ENCODE peak calls at places on chromosomes 5 and 9, in four cellular contexts. One of them, this sample, is unnamed.

GRCh38 chr9:137657606-137658005 is 38.8 kb downstream of the EHMT1 start:
- DNase-seq in iPS DF 6.9: no peak
- DNase-seq in neural progenitor cell: no peak
- DNase-seq in aorta: no peak
- DNase-seq in this sample: no peak

GRCh38 chr5:179768326-179769085 is 25.3 kb upstream of the LTC4S start:
- DNase-seq in iPS DF 6.9: no peak
- DNase-seq in neural progenitor cell: peak; percentile 37
- DNase-seq in aorta: no peak
- DNase-seq in this sample: peak; percentile 51

GRCh38 chr5:139108056-139108811 is 89.9 kb downstream of the SIL1 start:
- DNase-seq in iPS DF 6.9: no peak
- DNase-seq in neural progenitor cell: peak; percentile 29
- DNase-seq in aorta: no peak
- DNase-seq in this sample: no peak

GRCh38 chr5:16862777-16863176 is 73.3 kb downstream of the MYO10 start:
- DNase-seq in iPS DF 6.9: no peak
- DNase-seq in neural progenitor cell: no peak
- DNase-seq in aorta: no peak
- DNase-seq in this sample: no peak

GRCh38 chr9:110842976-110843375 is 174.4 kb downstream of the MUSK start:
- DNase-seq in iPS DF 6.9: no peak
- DNase-seq in neural progenitor cell: no peak
- DNase-seq in aorta: no peak
- DNase-seq in this sample: no peak

GRCh38 chr5:62475072-62475471 is 62.5 kb downstream of the IPO11 start:
- DNase-seq in iPS DF 6.9: no peak
- DNase-seq in neural progenitor cell: no peak
- DNase-seq in aorta: no peak
- DNase-seq in this sample: no peak

GRCh38 chr5:54905246-54905770 is 80.1 kb downstream of the ESM1 start:
- DNase-seq in iPS DF 6.9: no peak
- DNase-seq in neural progenitor cell: no peak
- DNase-seq in aorta: no peak
- DNase-seq in this sample: no peak

GRCh38 chr9:68653141-68653595 is 51.9 kb upstream of the PIP5K1B start:
- DNase-seq in iPS DF 6.9: no peak
- DNase-seq in neural progenitor cell: no peak
- DNase-seq in aorta: no peak
- DNase-seq in this sample: no peak

GRCh38 chr9:82532504-82532903 is 530.4 kb downstream of the RASEF start:
- DNase-seq in iPS DF 6.9: no peak
- DNase-seq in neural progenitor cell: no peak
- DNase-seq in aorta: no peak
- DNase-seq in this sample: no peak

GRCh38 chr9:124390812-124391658 is 24.2 kb downstream of the PSMB7 start:
- DNase-seq in iPS DF 6.9: no peak
- DNase-seq in neural progenitor cell: peak; percentile 39
- DNase-seq in aorta: no peak
- DNase-seq in this sample: no peak

GRCh38 chr5:133735346-133735745 is 123.0 kb upstream of the FSTL4 start:
- DNase-seq in iPS DF 6.9: no peak
- DNase-seq in neural progenitor cell: no peak
- DNase-seq in aorta: no peak
- DNase-seq in this sample: no peak

GRCh38 chr5:155368490-155368889 is 354.9 kb downstream of the KIF4B start:
- DNase-seq in iPS DF 6.9: no peak
- DNase-seq in neural progenitor cell: no peak
- DNase-seq in aorta: no peak
- DNase-seq in this sample: no peak

GRCh38 chr9:111074395-111074794 is 36.1 kb upstream of the LPAR1 start:
- DNase-seq in iPS DF 6.9: no peak
- DNase-seq in neural progenitor cell: no peak
- DNase-seq in aorta: no peak
- DNase-seq in this sample: no peak

GRCh38 chr9:94782367-94783120 is 56.0 kb downstream of the AOPEP start:
- DNase-seq in iPS DF 6.9: no peak
- DNase-seq in neural progenitor cell: no peak
- DNase-seq in aorta: no peak
- DNase-seq in this sample: no peak

GRCh38 chr9:131598121-131598520 is 52.8 kb downstream of the PRRT1B start:
- DNase-seq in iPS DF 6.9: no peak
- DNase-seq in neural progenitor cell: no peak
- DNase-seq in aorta: no peak
- DNase-seq in this sample: peak; percentile 92

GRCh38 chr5:135738564-135738875 is 95.9 kb upstream of the SLC25A48 start:
- DNase-seq in iPS DF 6.9: no peak
- DNase-seq in neural progenitor cell: no peak
- DNase-seq in aorta: no peak
- DNase-seq in this sample: no peak

GRCh38 chr5:43604699-43605098 is 1.7 kb downstream of the NNT start:
- DNase-seq in iPS DF 6.9: no peak
- DNase-seq in neural progenitor cell: no peak
- DNase-seq in aorta: no peak
- DNase-seq in this sample: no peak

GRCh38 chr5:102294996-102295395 is 1.1 kb downstream of the SLCO4C1 start:
- DNase-seq in iPS DF 6.9: no peak
- DNase-seq in neural progenitor cell: peak; percentile 3
- DNase-seq in aorta: no peak
- DNase-seq in this sample: no peak

GRCh38 chr5:157469073-157469472 is 9.1 kb downstream of the NIPAL4 start:
- DNase-seq in iPS DF 6.9: no peak
- DNase-seq in neural progenitor cell: no peak
- DNase-seq in aorta: no peak
- DNase-seq in this sample: no peak

GRCh38 chr5:98773464-98774191 is at the start of gene RGMB:
- DNase-seq in iPS DF 6.9: peak; percentile 89
- DNase-seq in neural progenitor cell: peak; percentile 99
- DNase-seq in aorta: peak; percentile 98
- DNase-seq in this sample: peak; percentile 96

GRCh38 chr9:110143969-110144545 is 63.9 kb downstream of the C9orf152 start:
- DNase-seq in iPS DF 6.9: no peak
- DNase-seq in neural progenitor cell: no peak
- DNase-seq in aorta: no peak
- DNase-seq in this sample: no peak

GRCh38 chr9:6382681-6383080 is 30.3 kb upstream of the UHRF2 start:
- DNase-seq in iPS DF 6.9: no peak
- DNase-seq in neural progenitor cell: no peak
- DNase-seq in aorta: no peak
- DNase-seq in this sample: no peak

GRCh38 chr5:132407970-132408369 is 38.5 kb downstream of the SLC22A5 start:
- DNase-seq in iPS DF 6.9: no peak
- DNase-seq in neural progenitor cell: no peak
- DNase-seq in aorta: peak; percentile 59
- DNase-seq in this sample: no peak
- H3K27ac ChIP-seq in iPS DF 6.9: no peak overlapping the region
- H3K27ac ChIP-seq in neural progenitor cell: no peak overlapping the region
- H3K27ac ChIP-seq in aorta: no peak overlapping the region
- H3K27ac ChIP-seq in this sample: peak overlapping the region; percentile 99

DNA sequence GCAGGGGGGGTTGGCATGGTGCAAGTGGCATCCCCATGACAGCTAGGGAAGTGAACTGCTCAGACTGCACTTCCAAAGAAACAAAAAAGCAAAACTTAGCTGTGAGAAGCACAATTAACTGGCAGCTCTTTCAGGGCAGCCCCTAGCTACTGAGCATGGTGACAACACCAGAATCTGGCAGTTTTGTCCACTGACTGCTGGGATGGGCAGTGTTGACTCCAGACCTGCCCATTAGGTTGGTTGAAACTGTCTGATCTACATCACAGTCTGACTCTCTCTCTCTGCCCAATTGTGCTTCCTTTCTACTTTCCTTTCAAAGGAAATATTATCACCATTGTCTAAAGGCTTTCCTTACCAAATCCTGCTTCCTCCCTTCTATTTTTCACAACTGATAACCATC is 12.5 kb upstream of the RAD23B start:
- DNase-seq in iPS DF 6.9: no peak
- DNase-seq in neural progenitor cell: no peak
- DNase-seq in aorta: no peak
- DNase-seq in this sample: no peak
- H3K27ac ChIP-seq in iPS DF 6.9: no peak overlapping the region
- H3K27ac ChIP-seq in neural progenitor cell: no peak overlapping the region
- H3K27ac ChIP-seq in aorta: no peak overlapping the region
- H3K27ac ChIP-seq in this sample: no peak overlapping the region

DNA sequence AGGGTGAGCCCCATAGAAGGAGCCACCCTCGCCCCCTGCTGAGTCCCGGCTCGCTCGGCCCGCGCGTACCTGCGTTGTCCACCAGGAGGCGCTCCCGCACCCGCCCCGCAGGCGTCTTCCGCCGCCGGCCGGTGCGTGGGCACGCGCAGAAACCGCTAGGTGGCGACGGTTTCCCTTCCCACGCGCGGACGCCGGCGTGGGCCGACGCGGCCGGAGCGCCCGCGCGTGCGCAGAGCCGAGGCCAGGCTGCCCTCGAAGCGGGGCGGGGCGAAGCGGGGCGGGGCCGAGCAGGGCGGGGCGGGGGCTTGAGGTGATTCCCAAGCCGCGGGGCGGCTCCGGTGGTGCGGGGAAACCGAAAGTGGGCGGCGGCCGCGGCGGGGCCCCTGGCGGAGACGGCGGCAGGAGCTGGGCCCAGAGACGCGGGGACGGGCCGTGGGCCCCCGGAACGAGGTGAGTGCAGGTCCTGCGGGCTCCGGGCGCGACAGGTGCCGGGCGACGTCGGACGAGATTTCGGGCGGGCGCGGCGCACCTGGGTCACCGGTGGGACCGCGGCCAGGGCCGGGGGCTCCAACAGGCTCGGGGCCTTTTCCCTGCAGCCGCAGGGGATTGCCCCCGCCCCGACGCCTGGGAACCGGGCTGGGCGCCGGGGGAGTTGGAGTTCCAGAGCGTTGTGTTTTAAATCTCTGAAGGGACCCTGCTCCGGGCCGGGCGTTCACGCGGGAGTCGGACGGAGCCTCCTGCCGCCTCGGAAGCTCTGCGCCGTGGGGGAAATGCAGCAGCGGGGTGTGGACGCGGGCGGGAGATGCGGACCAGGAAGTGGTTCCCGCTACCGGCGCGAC is at the start of gene TDRD7:
- DNase-seq in iPS DF 6.9: peak; percentile 16
- DNase-seq in neural progenitor cell: peak; percentile 86
- DNase-seq in aorta: peak; percentile 97
- DNase-seq in this sample: peak; percentile 98
- H3K27ac ChIP-seq in iPS DF 6.9: no peak within 1 kb of the TSS
- H3K27ac ChIP-seq in neural progenitor cell: no peak within 1 kb of the TSS
- H3K27ac ChIP-seq in aorta: peak within 1 kb of the TSS; percentile 8
- H3K27ac ChIP-seq in this sample: peak within 1 kb of the TSS; percentile 92

DNA sequence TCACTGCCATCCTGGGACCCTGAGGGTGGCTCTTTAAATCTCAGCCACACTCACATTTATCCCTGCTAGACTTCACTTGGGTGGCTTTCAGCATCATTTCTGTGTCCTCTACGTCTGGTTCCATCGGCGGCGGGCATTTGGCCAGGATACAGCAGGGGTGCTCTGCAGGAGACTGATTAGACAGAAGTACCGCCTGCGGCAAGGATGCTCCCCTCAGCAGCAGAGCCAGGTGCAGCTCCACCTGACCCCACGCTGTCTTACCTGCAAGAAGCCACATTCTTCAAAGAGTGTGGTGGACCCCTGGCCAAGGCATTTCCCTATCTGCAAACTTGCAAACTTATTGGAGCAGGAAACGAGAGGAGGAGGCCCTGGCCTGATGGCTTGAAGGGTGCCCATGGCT is 309.8 kb upstream of the IRX4 start:
- DNase-seq in iPS DF 6.9: no peak
- DNase-seq in neural progenitor cell: no peak
- DNase-seq in aorta: peak; percentile 35
- DNase-seq in this sample: no peak
- H3K27ac ChIP-seq in iPS DF 6.9: no peak overlapping the region
- H3K27ac ChIP-seq in neural progenitor cell: no peak overlapping the region
- H3K27ac ChIP-seq in aorta: no peak overlapping the region
- H3K27ac ChIP-seq in this sample: no peak overlapping the region

GRCh38 chr5:82512025-82512424 is 233.9 kb upstream of the RPS23 start:
- DNase-seq in iPS DF 6.9: no peak
- DNase-seq in neural progenitor cell: no peak
- DNase-seq in aorta: no peak
- DNase-seq in this sample: no peak

GRCh38 chr5:82517544-82517943 is 239.4 kb upstream of the RPS23 start:
- DNase-seq in iPS DF 6.9: no peak
- DNase-seq in neural progenitor cell: no peak
- DNase-seq in aorta: no peak
- DNase-seq in this sample: no peak

GRCh38 chr5:82509726-82510125 is 231.6 kb upstream of the RPS23 start:
- DNase-seq in iPS DF 6.9: no peak
- DNase-seq in neural progenitor cell: peak; percentile 12
- DNase-seq in aorta: no peak
- DNase-seq in this sample: no peak

DNA sequence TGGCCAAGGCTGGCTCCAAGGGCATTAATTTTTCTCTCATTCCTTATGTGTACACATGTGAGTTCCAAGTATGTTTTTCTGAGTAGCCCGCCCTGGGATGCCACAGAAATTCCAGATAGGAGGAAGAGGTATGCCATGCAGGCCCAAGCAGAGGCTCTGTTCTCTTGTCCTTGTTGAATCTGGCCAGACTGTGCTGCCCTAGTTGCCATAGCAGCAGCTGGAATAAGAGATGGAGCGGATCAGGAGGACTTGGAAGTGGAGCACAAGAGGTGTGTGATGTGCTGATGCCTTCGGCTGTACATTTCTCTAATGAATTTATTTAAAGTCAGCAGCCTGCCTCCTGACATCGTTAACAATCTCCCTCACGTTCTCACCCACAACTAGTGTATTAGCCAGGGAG is 235.6 kb upstream of the RPS23 start:
- DNase-seq in iPS DF 6.9: no peak
- DNase-seq in neural progenitor cell: peak; percentile 53
- DNase-seq in aorta: no peak
- DNase-seq in this sample: no peak
- H3K27ac ChIP-seq in iPS DF 6.9: no peak overlapping the region
- H3K27ac ChIP-seq in neural progenitor cell: no peak overlapping the region
- H3K27ac ChIP-seq in aorta: no peak overlapping the region
- H3K27ac ChIP-seq in this sample: no peak overlapping the region

GRCh38 chr5:75993638-75994037 is 89.5 kb upstream of the SV2C start:
- DNase-seq in iPS DF 6.9: no peak
- DNase-seq in neural progenitor cell: no peak
- DNase-seq in aorta: no peak
- DNase-seq in this sample: no peak

DNA sequence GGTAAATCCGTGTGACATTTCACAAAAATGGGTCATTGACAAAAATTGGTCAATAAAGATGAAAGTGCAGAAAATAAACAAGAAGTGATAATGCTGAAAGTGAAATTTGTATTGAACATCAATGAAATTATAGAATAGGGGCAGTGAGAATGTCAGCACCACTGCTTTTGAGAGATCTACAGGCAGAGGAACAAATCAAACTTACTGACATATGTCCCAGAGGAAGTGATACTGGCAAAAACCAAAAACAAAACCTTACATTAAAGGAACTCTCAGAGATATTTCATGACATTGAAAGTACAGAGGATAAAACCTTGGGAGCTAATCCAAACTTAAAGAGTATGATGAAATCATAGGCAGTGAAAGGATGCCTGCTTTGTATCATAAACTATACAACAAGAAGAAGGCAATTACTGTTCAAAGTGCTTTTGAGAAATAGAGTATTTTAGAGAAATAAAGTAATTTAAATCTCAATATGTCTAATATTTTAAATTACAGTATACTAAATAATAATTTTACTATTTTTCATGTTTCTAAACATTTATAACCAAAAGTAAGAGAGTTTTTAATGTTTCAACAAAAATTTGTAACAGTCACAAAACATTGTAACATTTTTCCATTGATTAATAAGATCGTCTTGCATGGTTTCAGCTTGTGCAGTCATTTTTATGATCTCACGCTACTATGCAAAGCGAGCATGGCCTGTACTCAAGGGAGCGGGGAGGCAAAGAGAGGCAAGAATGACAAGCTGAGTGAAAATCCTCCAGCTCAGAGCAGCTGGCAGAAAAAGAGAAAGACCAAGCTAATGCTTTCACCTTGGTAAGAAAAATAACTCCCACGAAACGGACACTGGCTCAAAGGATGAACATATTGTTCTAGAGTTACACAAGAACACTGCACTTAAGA is 90.3 kb upstream of the SV2C start:
- DNase-seq in iPS DF 6.9: no peak
- DNase-seq in neural progenitor cell: no peak
- DNase-seq in aorta: no peak
- DNase-seq in this sample: no peak
- H3K27ac ChIP-seq in iPS DF 6.9: no peak overlapping the region
- H3K27ac ChIP-seq in neural progenitor cell: no peak overlapping the region
- H3K27ac ChIP-seq in aorta: no peak overlapping the region
- H3K27ac ChIP-seq in this sample: no peak overlapping the region